ENCODE peak calls at places on chromosome 2, in nine cellular contexts. O is Panc1; X is heart right ventricle; C is left ventricle myocardium inferior; H is fibroblast of villous mesenchyme; M is CD8-positive, alpha-beta T cell; T is pancreas; I is K562; K is OCI-LY7. S is an unnamed sample.
A peak's percentile ranks its signal among the peaks of the same experiment; 100 is the strongest.

GRCh38 chr2:140552634-140553033 is 1578.2 kb downstream of the LRP1B start:
- DNase-seq in O (no peak), X (no peak), C (no peak), H (no peak), M (no peak), T (no peak), I (no peak), K (no peak), S (no peak)

GRCh38 chr2:58925676-58926081 is 684.6 kb upstream of the FANCL start:
- DNase-seq in O (no peak), X (no peak), C (peak; percentile 17), H (peak; percentile 59), M (no peak), T (no peak), I (no peak), K (no peak), S (peak; percentile 87)

GRCh38 chr2:195861821-195862220 is 204.8 kb downstream of the SLC39A10 start:
- DNase-seq in O (no peak), X (no peak), C (no peak), H (no peak), M (no peak), T (no peak), I (no peak), K (no peak), S (no peak)

GRCh38 chr2:169260246-169260645 is 102.1 kb downstream of the LRP2 start:
- DNase-seq in O (no peak), X (no peak), C (no peak), H (no peak), M (no peak), T (no peak), I (peak; percentile 21), K (no peak), S (no peak)

GRCh38 chr2:102033028-102033749 is 41.4 kb downstream of the IL1R2 start:
- DNase-seq in O (no peak), X (peak; percentile 33), C (peak; percentile 38), H (peak; percentile 98), M (no peak), T (peak; percentile 79), I (no peak), K (no peak), S (peak; percentile 96)

GRCh38 chr2:107282135-107282534 is 396.2 kb upstream of the ST6GAL2 start:
- DNase-seq in O (no peak), X (no peak), C (no peak), H (no peak), M (no peak), T (no peak), I (no peak), K (no peak), S (no peak)

GRCh38 chr2:239882335-239882734 is 142.8 kb downstream of the NDUFA10 start:
- DNase-seq in O (peak; percentile 18), X (no peak), C (no peak), H (peak; percentile 33), M (peak; percentile 50), T (no peak), I (peak; percentile 14), K (peak; percentile 46), S (no peak)

GRCh38 chr2:88627856-88628568 is 748 bp upstream of the EIF2AK3 start:
- DNase-seq in O (no peak), X (peak; percentile 88), C (peak; percentile 91), H (peak; percentile 99), M (peak; percentile 86), T (peak; percentile 91), I (peak; percentile 77), K (peak; percentile 87), S (peak; percentile 92)

GRCh38 chr2:40546792-40547191 is 94.9 kb upstream of the SLC8A1 start:
- DNase-seq in O (no peak), X (no peak), C (no peak), H (no peak), M (no peak), T (no peak), I (no peak), K (no peak), S (no peak)

GRCh38 chr2:158518083-158518482 is 61.3 kb downstream of the PKP4 start:
- DNase-seq in O (no peak), X (no peak), C (no peak), H (peak; percentile 84), M (no peak), T (no peak), I (no peak), K (no peak), S (no peak)

GRCh38 chr2:3738454-3738853 is 35.1 kb downstream of the DCDC2C start:
- DNase-seq in O (no peak), X (no peak), C (no peak), H (peak; percentile 30), M (no peak), T (no peak), I (peak; percentile 62), K (peak; percentile 47), S (peak; percentile 36)

GRCh38 chr2:109523536-109524361 is 90.0 kb downstream of the SEPTIN10 start:
- DNase-seq in O (no peak), X (no peak), C (no peak), H (no peak), M (no peak), T (no peak), I (no peak), K (no peak), S (no peak)

GRCh38 chr2:26243643-26244478 is 571 bp downstream of the HADHA start:
- DNase-seq in O (peak; percentile 42), X (no peak), C (no peak), H (peak; percentile 49), M (no peak), T (no peak), I (peak; percentile 23), K (peak; percentile 59), S (peak; percentile 50)

GRCh38 chr2:216023055-216023648 is 9.8 kb upstream of the MREG start:
- DNase-seq in O (no peak), X (no peak), C (no peak), H (peak; percentile 53), M (peak; percentile 40), T (peak; percentile 21), I (peak; percentile 52), K (peak; percentile 58), S (peak; percentile 58)

GRCh38 chr2:183149489-183149888 is 25.2 kb downstream of the NUP35 start:
- DNase-seq in O (no peak), X (no peak), C (no peak), H (peak; percentile 69), M (no peak), T (no peak), I (no peak), K (no peak), S (peak; percentile 72)

GRCh38 chr2:190382851-190383250 is 25.3 kb upstream of the MFSD6 start:
- DNase-seq in O (peak; percentile 28), X (no peak), C (no peak), H (peak; percentile 59), M (peak; percentile 29), T (no peak), I (peak; percentile 35), K (peak; percentile 64), S (peak; percentile 52)

GRCh38 chr2:37232131-37232933 is 874 bp downstream of the NDUFAF7 start:
- DNase-seq in O (no peak), X (no peak), C (no peak), H (peak; percentile 33), M (no peak), T (peak; percentile 20), I (peak; percentile 37), K (peak; percentile 19), S (peak; percentile 22)

GRCh38 chr2:161417428-161418274 is 1.6 kb downstream of the TBR1 start:
- DNase-seq in O (no peak), X (no peak), C (no peak), H (no peak), M (no peak), T (no peak), I (no peak), K (no peak), S (no peak)
- H3K4me3 ChIP-seq in O (peak overlapping the region; percentile 12), X (no peak overlapping the region), C (peak overlapping the region; percentile 67), H (no peak overlapping the region), M (no peak overlapping the region), T (no peak overlapping the region), I (no peak overlapping the region), K (no peak overlapping the region), S (no peak overlapping the region)

DNA sequence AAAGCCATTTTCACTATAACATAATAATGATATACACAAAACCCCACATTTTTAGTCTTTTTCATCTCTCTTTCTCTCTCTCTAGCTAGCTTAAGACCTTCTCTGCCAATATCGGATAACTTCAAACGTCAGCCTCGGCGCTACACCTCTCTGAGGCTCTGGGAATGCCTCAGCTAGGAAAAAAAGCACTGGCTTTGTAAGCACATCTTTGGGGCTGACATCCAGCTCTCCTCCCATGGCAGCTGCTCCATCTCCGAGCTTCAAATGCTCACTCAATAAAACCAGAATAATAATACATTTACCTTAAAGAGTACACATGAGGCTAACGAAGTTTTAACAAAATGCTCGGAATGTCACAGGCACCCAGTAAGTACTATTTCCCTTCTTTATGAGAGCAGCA is 10.8 kb downstream of the RNU4ATAC start:
- DNase-seq in O (no peak), X (no peak), C (no peak), H (no peak), M (no peak), T (no peak), I (no peak), K (no peak), S (no peak)
- TF ChIP-seq CTCF in O (no peak), X (no peak), C (no peak), H (no peak), M (no peak), T (no peak), I (no peak), K (no peak), S (no peak)

DNA sequence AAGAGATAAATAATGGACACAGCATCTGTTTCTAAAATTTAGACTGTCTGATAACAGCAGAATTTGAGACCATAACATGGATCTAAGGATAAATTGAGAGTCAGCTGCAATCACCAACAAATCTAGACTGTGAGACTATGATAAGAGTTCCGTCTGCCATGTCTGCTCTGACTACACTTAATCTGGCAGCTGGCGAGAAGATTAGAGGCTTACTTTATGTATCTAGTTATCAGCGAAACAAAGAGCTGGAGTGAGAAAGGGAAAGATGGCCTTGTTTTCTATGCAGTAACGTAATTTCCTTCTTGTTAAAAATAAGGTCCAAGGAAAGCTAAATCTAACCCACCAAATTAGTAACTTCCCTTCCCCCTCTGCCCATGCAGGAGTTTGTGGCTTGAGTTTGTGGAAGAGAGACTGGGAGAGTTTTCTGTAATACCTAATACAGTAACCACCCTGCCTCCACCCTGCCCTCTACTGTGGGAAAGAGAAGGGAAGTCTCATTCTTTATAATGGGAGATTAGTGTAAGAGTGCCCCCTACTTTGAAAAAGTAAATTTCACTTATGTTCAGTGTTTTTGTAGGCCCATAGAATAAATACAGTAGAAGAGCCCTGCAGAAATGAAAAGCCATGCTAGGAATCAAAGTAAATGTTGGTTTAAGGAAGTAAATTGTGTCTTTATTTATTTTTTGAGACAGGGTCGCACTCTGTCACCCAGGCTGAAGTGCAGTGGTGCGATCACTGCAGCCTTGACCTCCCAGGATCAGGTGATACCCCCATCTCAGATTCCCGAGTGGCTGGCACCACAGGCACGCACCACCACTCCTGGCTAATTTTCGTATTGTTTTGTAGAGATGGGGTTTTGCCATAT is 27.5 kb downstream of the EML4 start:
- DNase-seq in O (no peak), X (no peak), C (no peak), H (peak; percentile 92), M (peak; percentile 50), T (peak; percentile 75), I (peak; percentile 67), K (peak; percentile 70), S (peak; percentile 68)
- H3K4me3 ChIP-seq in O (no peak overlapping the region), X (no peak overlapping the region), C (no peak overlapping the region), H (no peak overlapping the region), M (no peak overlapping the region), T (no peak overlapping the region), I (no peak overlapping the region), K (no peak overlapping the region), S (no peak overlapping the region)

DNA sequence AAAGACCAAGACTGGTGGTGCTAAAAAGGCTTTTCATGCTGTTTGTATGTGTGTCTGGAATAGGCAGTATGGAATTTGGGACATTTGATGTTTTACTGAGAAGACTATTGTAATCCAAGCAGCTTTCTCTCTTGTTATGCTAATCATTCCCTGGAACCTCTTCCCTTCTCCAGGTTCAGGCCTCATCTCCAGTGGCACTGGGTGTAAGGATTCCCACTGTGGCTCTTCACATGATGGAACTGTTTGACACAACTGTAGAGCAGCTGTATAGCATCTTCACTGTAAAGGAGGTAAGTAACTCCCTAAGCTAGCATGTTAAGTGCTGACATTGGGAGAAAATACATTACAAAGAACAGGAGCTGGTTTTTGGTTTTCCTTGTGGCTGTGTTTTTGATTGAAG is 23.3 kb downstream of the C2orf74 start:
- DNase-seq in O (no peak), X (no peak), C (no peak), H (no peak), M (no peak), T (no peak), I (no peak), K (no peak), S (no peak)
- TF ChIP-seq CTCF in O (no peak), X (no peak), C (no peak), H (no peak), M (no peak), T (no peak), I (no peak), K (no peak), S (no peak)

S was measured in astrocyte of the spinal cord.